ENCODE peak calls at places on chromosomes 7 and 10, in five cellular contexts. F is BE2C, V is GM12865, B is endothelial cell, U is upper lobe of left lung. N is an unnamed sample.

GRCh38 chr7:2336626-2337025 is 18.0 kb upstream of the EIF3B start:
- DNase-seq in B (no peak), V (no peak), F (no peak), U (no peak), N (no peak)

GRCh38 chr10:77993612-77994011 is 35.7 kb downstream of the POLR3A start:
- DNase-seq in V (no peak), U (no peak), F (no peak), B (no peak), N (no peak)

GRCh38 chr7:121267612-121268011 is 61.2 kb upstream of the WNT16 start:
- DNase-seq in U (no peak), V (no peak), B (no peak), F (no peak), N (no peak)

GRCh38 chr10:71726673-71727428 is 7.3 kb upstream of the C10orf105 start:
- DNase-seq in F (no peak), V (peak; percentile 81), B (no peak), U (no peak), N (no peak)

GRCh38 chr7:92108821-92109220 is 25.5 kb downstream of the CYP51A1 start:
- DNase-seq in V (no peak), U (no peak), F (no peak), B (no peak), N (no peak)

GRCh38 chr10:67079126-67079525 is 153.3 kb downstream of the LRRTM3 start:
- DNase-seq in U (no peak), F (peak; percentile 57), B (no peak), V (no peak), N (peak; percentile 21)

GRCh38 chr7:43105521-43106120 is 6.8 kb upstream of the HECW1 start:
- DNase-seq in V (no peak), U (no peak), B (no peak), F (no peak), N (no peak)

GRCh38 chr10:131092876-131093275 is 218.6 kb downstream of the TCERG1L start:
- DNase-seq in F (no peak), V (no peak), B (no peak), U (no peak), N (no peak)

GRCh38 chr10:116699783-116700150 is 42.6 kb downstream of the HSPA12A start:
- DNase-seq in F (no peak), B (no peak), V (no peak), U (no peak), N (no peak)

GRCh38 chr7:30837581-30837980 is 66.4 kb downstream of the MINDY4 start:
- DNase-seq in U (no peak), F (no peak), V (no peak), B (no peak), N (no peak)

GRCh38 chr7:30166155-30166840 is 31.5 kb downstream of the MTURN start:
- DNase-seq in U (peak; percentile 54), B (no peak), F (no peak), V (no peak), N (no peak)

GRCh38 chr10:109898007-109898406 is 25.3 kb downstream of the XPNPEP1 start:
- DNase-seq in V (no peak), F (no peak), U (no peak), B (no peak), N (no peak)

GRCh38 chr7:112001089-112001826 is 204.9 kb downstream of the DOCK4 start:
- DNase-seq in U (peak; percentile 33), F (no peak), V (no peak), B (no peak), N (no peak)

GRCh38 chr7:95396136-95397032 is at the start of gene PON3:
- DNase-seq in B (peak; percentile 63), F (no peak), V (no peak), U (peak; percentile 69), N (peak; percentile 49)

GRCh38 chr7:128940494-128941322 is 3.0 kb downstream of the IRF5 start:
- DNase-seq in V (peak; percentile 94), F (no peak), B (no peak), U (peak; percentile 81), N (no peak)

GRCh38 chr10:279232-279631 is 144.0 kb downstream of the ZMYND11 start:
- DNase-seq in U (no peak), V (no peak), F (no peak), B (no peak), N (no peak)

GRCh38 chr7:137003071-137003470 is 134.6 kb downstream of the CHRM2 start:
- DNase-seq in U (no peak), B (no peak), F (no peak), V (no peak), N (no peak)

GRCh38 chr10:84311596-84311995 is 16.8 kb upstream of the CCSER2 start:
- DNase-seq in U (no peak), F (no peak), V (no peak), B (no peak), N (no peak)

GRCh38 chr7:34982371-34983019 is 54.8 kb downstream of the DPY19L1 start:
- DNase-seq in U (no peak), B (no peak), F (peak; percentile 39), V (peak; percentile 12), N (no peak)

GRCh38 chr10:49600781-49601400 is 9.2 kb upstream of the SLC18A3 start:
- DNase-seq in V (no peak), F (no peak), B (no peak), U (no peak), N (no peak)

GRCh38 chr7:106080307-106080987 is 31.7 kb downstream of the SYPL1 start:
- DNase-seq in U (no peak), V (no peak), F (no peak), B (no peak), N (no peak)

GRCh38 chr7:42926204-42926603 is 5.8 kb downstream of the PSMA2 start:
- DNase-seq in B (no peak), U (no peak), F (no peak), V (no peak), N (no peak)

GRCh38 chr10:130547368-130547767 is 411.2 kb downstream of the GLRX3 start:
- DNase-seq in U (no peak), F (no peak), V (no peak), B (no peak), N (no peak)

GRCh38 chr10:82497451-82497850 is 622.5 kb downstream of the NRG3 start:
- DNase-seq in B (no peak), V (no peak), F (no peak), U (no peak), N (no peak)

GRCh38 chr7:26681819-26682418 is 182.5 kb downstream of the SKAP2 start:
- DNase-seq in B (no peak), F (no peak), V (peak; percentile 32), U (no peak), N (no peak)

GRCh38 chr10:102152545-102152890 is 329 bp downstream of the NOLC1 start:
- DNase-seq in V (peak; percentile 50), F (peak; percentile 36), B (no peak), U (no peak), N (no peak)

GRCh38 chr7:105127179-105127578 is 113.2 kb downstream of the KMT2E start:
- DNase-seq in B (no peak), F (no peak), U (no peak), V (no peak), N (no peak)

GRCh38 chr10:76024460-76025123 is 593.2 kb downstream of the LRMDA start:
- DNase-seq in F (no peak), B (no peak), V (no peak), U (no peak), N (no peak)

GRCh38 chr7:107754642-107755041 is 10.7 kb downstream of the CBLL1 start:
- DNase-seq in B (no peak), F (no peak), U (no peak), V (no peak), N (no peak)

GRCh38 chr10:72509206-72509799 is 116.6 kb downstream of the MICU1 start:
- DNase-seq in F (no peak), B (no peak), V (no peak), U (no peak), N (no peak)

GRCh38 chr7:102390697-102391484 is 5.3 kb upstream of the PRKRIP1 start:
- DNase-seq in U (peak; percentile 78), V (peak; percentile 84), F (peak; percentile 91), B (peak; percentile 87), N (peak; percentile 86)

GRCh38 chr7:53446170-53446569 is 410.7 kb downstream of the POM121L12 start:
- DNase-seq in V (no peak), U (no peak), B (no peak), F (no peak), N (no peak)

GRCh38 chr7:17948503-17949238 is 8.4 kb upstream of the SNX13 start:
- DNase-seq in F (no peak), V (no peak), U (no peak), B (no peak), N (no peak)

GRCh38 chr10:43259248-43259980 is 7.5 kb downstream of the RASGEF1A start:
- DNase-seq in B (no peak), U (no peak), F (no peak), V (no peak), N (no peak)

GRCh38 chr10:97089209-97089865 is 96.4 kb downstream of the SLIT1 start:
- DNase-seq in B (no peak), V (no peak), U (no peak), F (no peak), N (no peak)

GRCh38 chr7:15606561-15606960 is 44.7 kb upstream of the AGMO start:
- DNase-seq in U (no peak), F (no peak), B (no peak), V (no peak), N (no peak)

GRCh38 chr7:15600298-15600697 is 38.5 kb upstream of the AGMO start:
- DNase-seq in F (no peak), B (no peak), U (no peak), V (no peak), N (no peak)

GRCh38 chr7:15603124-15603523 is 41.3 kb upstream of the AGMO start:
- DNase-seq in V (no peak), B (no peak), U (no peak), F (no peak), N (no peak)

GRCh38 chr7:15604166-15604565 is 42.4 kb upstream of the AGMO start:
- DNase-seq in F (no peak), V (no peak), B (no peak), U (no peak), N (no peak)

DNA sequence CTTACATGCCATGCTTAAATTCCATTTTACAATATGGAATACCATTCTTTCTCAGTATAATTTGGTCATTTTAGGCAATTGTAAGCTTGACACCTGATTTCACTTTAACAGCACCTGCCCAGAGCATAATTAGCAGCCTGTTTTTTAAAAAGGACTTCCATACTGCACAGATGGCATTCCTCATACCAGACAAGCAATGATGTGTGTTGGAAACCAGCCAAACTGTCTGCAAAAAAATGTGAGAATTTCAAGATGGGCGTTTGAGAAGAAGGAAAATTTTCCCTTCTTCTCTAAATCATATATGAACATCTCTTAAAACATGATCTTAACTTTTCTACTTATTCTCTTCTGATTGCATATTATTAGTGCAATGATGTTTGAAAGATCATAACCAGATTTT is 40.4 kb upstream of the AGMO start:
- DNase-seq in B (no peak), V (no peak), U (no peak), F (no peak), N (no peak)
- TF ChIP-seq CTCF in B (no peak), V (no peak), U (no peak), F (no peak), N (no peak)

GRCh38 chr7:50229964-50230363 is 74.6 kb upstream of the IKZF1 start:
- DNase-seq in U (no peak), V (peak; percentile 58), B (no peak), F (no peak), N (no peak)
- TF ChIP-seq CTCF in U (no peak), V (peak; percentile 66), B (peak; percentile 83), F (peak; percentile 64), N (no peak)

GRCh38 chr10:20088302-20088701 is 272.1 kb downstream of the PLXDC2 start:
- DNase-seq in V (no peak), U (no peak), F (no peak), B (no peak), N (no peak)
- TF ChIP-seq CTCF in V (no peak), U (no peak), F (no peak), B (no peak), N (no peak)

GRCh38 chr10:114387784-114388183 is 16.5 kb downstream of the AFAP1L2 start:
- DNase-seq in V (no peak), B (no peak), F (no peak), U (no peak), N (no peak)
- TF ChIP-seq CTCF in V (no peak), B (peak; percentile 30), F (no peak), U (no peak), N (no peak)